ENCODE peak calls at places on chromosomes 2 and 18, in five cellular contexts. C is activated CD8-positive, alpha-beta memory T cell treated with anti-CD3 and anti-CD28 coated beads for 4 hours; G is HTR-8/SVneo; Z is endothelial cell of umbilical vein; D is posterior cingulate gyrus. Q is an unnamed sample.
A peak's percentile ranks its signal among the peaks of the same experiment; 100 is the strongest.

GRCh38 chr18:62979172-62979571 is 263.8 kb downstream of the PHLPP1 start:
- DNase-seq in C (no peak), G (no peak), Z (no peak), D (peak; percentile 92), Q (peak; percentile 77)

GRCh38 chr18:23143871-23144270 is 8.6 kb downstream of the CABLES1 start:
- DNase-seq in C (no peak), G (no peak), Z (no peak), D (peak; percentile 89), Q (no peak)

GRCh38 chr18:45228989-45229388 is 386.3 kb upstream of the SLC14A2 start:
- DNase-seq in C (no peak), G (no peak), Z (no peak), D (no peak), Q (no peak)

GRCh38 chr2:109409347-109410020 is 204.3 kb downstream of the SEPTIN10 start:
- DNase-seq in C (no peak), G (no peak), Z (no peak), D (no peak), Q (no peak)

GRCh38 chr2:20584637-20585321 is 66.1 kb downstream of the HS1BP3 start:
- DNase-seq in C (no peak), G (peak; percentile 98), Z (peak; percentile 89), D (peak; percentile 75), Q (peak; percentile 34)

GRCh38 chr2:165725421-165725820 is 68.6 kb downstream of the GALNT3 start:
- DNase-seq in C (no peak), G (peak; percentile 3), Z (peak; percentile 56), D (no peak), Q (no peak)

GRCh38 chr2:118847447-118848172 is at the start of gene EN1:
- DNase-seq in C (no peak), G (no peak), Z (no peak), D (no peak), Q (no peak)

GRCh38 chr18:35939166-35939565 is 33.3 kb upstream of the RMP24 start:
- DNase-seq in C (no peak), G (no peak), Z (no peak), D (no peak), Q (no peak)

GRCh38 chr18:45416168-45416567 is 199.1 kb upstream of the SLC14A2 start:
- DNase-seq in C (no peak), G (no peak), Z (no peak), D (no peak), Q (no peak)

GRCh38 chr2:108536133-108536780 is 2.0 kb downstream of the LIMS1 start:
- DNase-seq in C (no peak), G (no peak), Z (no peak), D (no peak), Q (no peak)

GRCh38 chr2:20588918-20589871 is 61.7 kb downstream of the HS1BP3 start:
- DNase-seq in C (no peak), G (no peak), Z (no peak), D (peak; percentile 53), Q (no peak)

Q was measured in hippocampal formation.